ENCODE peak calls at places on chromosome 2, in seven cellular contexts. M is Karpas-422, Y is mammary epithelial cell, N is kidney, K is neural progenitor cell, F is keratinocyte, Q is adipocyte. W is an unnamed sample.
A peak's percentile ranks its signal among the peaks of the same experiment; 100 is the strongest.

GRCh38 chr2:79887747-79888374 is 375.0 kb downstream of the CTNNA2 start:
- DNase-seq in M (peak; percentile 89), Y (peak; percentile 25), N (no peak), K (peak; percentile 68), F (peak; percentile 1), Q (peak; percentile 83), W (peak; percentile 63)

GRCh38 chr2:240138275-240138984 is 2.0 kb downstream of the OTOS start:
- DNase-seq in M (no peak), Y (no peak), N (peak; percentile 42), K (no peak), F (no peak), Q (no peak), W (peak; percentile 26)

GRCh38 chr2:199833525-199833924 is 17.5 kb downstream of the FTCDNL1 start:
- DNase-seq in M (no peak), Y (no peak), N (no peak), K (no peak), F (no peak), Q (no peak), W (no peak)

GRCh38 chr2:217653240-217653639 is 349.6 kb downstream of the TNS1 start:
- DNase-seq in M (no peak), Y (peak; percentile 92), N (peak; percentile 91), K (no peak), F (peak; percentile 35), Q (peak; percentile 93), W (no peak)

GRCh38 chr2:26846334-26846863 is 1.5 kb upstream of the DPYSL5 start:
- DNase-seq in M (peak; percentile 92), Y (peak; percentile 52), N (peak; percentile 80), K (peak; percentile 95), F (no peak), Q (peak; percentile 94), W (peak; percentile 90)

GRCh38 chr2:190407662-190408537 is at the start of gene MFSD6:
- DNase-seq in M (peak; percentile 77), Y (peak; percentile 53), N (peak; percentile 86), K (peak; percentile 85), F (no peak), Q (peak; percentile 64), W (peak; percentile 79)

GRCh38 chr2:120904379-120904778 is 168.7 kb downstream of the GLI2 start:
- DNase-seq in M (no peak), Y (no peak), N (peak; percentile 43), K (no peak), F (no peak), Q (no peak), W (peak; percentile 61)

GRCh38 chr2:230895536-230896345 is 29.3 kb downstream of the GPR55 start:
- DNase-seq in M (no peak), Y (no peak), N (peak; percentile 88), K (no peak), F (no peak), Q (no peak), W (peak; percentile 31)

GRCh38 chr2:95166065-95166763 is 605 bp downstream of the ZNF2 start:
- DNase-seq in M (no peak), Y (no peak), N (no peak), K (peak; percentile 39), F (no peak), Q (no peak), W (no peak)

GRCh38 chr2:222561817-222562424 is 94.0 kb downstream of the FARSB start:
- DNase-seq in M (peak; percentile 84), Y (peak; percentile 39), N (no peak), K (peak; percentile 90), F (no peak), Q (peak; percentile 84), W (peak; percentile 89)

GRCh38 chr2:167792126-167792525 is 455.3 kb downstream of the STK39 start:
- DNase-seq in M (no peak), Y (no peak), N (no peak), K (no peak), F (no peak), Q (no peak), W (no peak)

GRCh38 chr2:101689120-101689827 is 8.2 kb upstream of the MAP4K4 start:
- DNase-seq in M (no peak), Y (no peak), N (no peak), K (no peak), F (no peak), Q (no peak), W (no peak)

GRCh38 chr2:240620149-240620731 is 5.0 kb upstream of the GPR35 start:
- DNase-seq in M (no peak), Y (no peak), N (peak; percentile 74), K (no peak), F (no peak), Q (no peak), W (peak; percentile 19)

GRCh38 chr2:214604861-214605260 is 194.0 kb downstream of the VWC2L start:
- DNase-seq in M (no peak), Y (no peak), N (no peak), K (no peak), F (no peak), Q (peak; percentile 59), W (peak; percentile 59)

GRCh38 chr2:187078297-187078696 is 229.3 kb upstream of the ZSWIM2 start:
- DNase-seq in M (no peak), Y (peak; percentile 21), N (no peak), K (no peak), F (no peak), Q (peak; percentile 53), W (no peak)

GRCh38 chr2:118634876-118635275 is 212.6 kb downstream of the EN1 start:
- DNase-seq in M (no peak), Y (no peak), N (no peak), K (no peak), F (no peak), Q (no peak), W (no peak)

GRCh38 chr2:68385232-68385906 is 20.3 kb downstream of the PLEK start:
- DNase-seq in M (peak; percentile 98), Y (no peak), N (no peak), K (peak; percentile 21), F (no peak), Q (no peak), W (no peak)

GRCh38 chr2:212330263-212330662 is 208.3 kb downstream of the ERBB4 start:
- DNase-seq in M (no peak), Y (no peak), N (peak; percentile 26), K (no peak), F (no peak), Q (no peak), W (peak; percentile 47)

DNA sequence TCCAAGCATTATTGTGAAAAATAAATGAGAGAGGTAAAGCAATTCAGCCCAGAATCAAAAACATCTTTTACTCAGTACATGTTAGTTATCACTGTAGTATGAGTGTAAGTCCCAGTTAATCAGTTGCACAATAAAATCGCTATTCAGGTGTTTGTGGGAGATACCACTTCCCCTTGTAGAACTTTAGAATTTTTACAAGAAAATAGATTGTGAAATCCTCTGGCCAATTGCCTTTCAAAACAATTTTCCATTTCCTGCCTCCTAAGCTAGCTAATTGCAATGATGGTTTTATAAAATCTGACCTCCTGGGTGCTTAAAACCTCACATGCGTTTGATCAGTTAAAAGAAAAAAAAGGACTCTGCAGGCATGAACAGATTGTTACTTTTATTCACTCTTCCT is 332.5 kb downstream of the PID1 start:
- DNase-seq in M (no peak), Y (peak; percentile 22), N (no peak), K (no peak), F (no peak), Q (peak; percentile 59), W (no peak)
- H3K9me3 ChIP-seq in M (peaks cover 7% of the 10 kb centered on the region), Y (no peaks in the 10 kb centered on the region), N (peaks cover under 1% of the 10 kb centered on the region), K (peaks cover 2% of the 10 kb centered on the region), F (no peaks in the 10 kb centered on the region), Q (peaks cover 6% of the 10 kb centered on the region), W (peaks cover 5% of the 10 kb centered on the region)

GRCh38 chr2:207141381-207141780 is 24.4 kb downstream of the KLF7 start:
- DNase-seq in M (no peak), Y (no peak), N (no peak), K (no peak), F (no peak), Q (no peak), W (no peak)
- H3K9ac ChIP-seq in M (no peak overlapping the region), Y (no peak overlapping the region), N (no peak overlapping the region), K (no peak overlapping the region), F (no peak overlapping the region), Q (peak overlapping the region; percentile 41), W (no peak overlapping the region)

GRCh38 chr2:33634261-33634910 is 35.3 kb upstream of the FAM98A start:
- DNase-seq in M (no peak), Y (no peak), N (no peak), K (no peak), F (no peak), Q (no peak), W (no peak)
- H3K4me3 ChIP-seq in M (no peak overlapping the region), Y (no peak overlapping the region), N (no peak overlapping the region), K (no peak overlapping the region), F (no peak overlapping the region), Q (no peak overlapping the region), W (no peak overlapping the region)

GRCh38 chr2:89780318-89780717 is 1088.8 kb downstream of the RPIA start:
- DNase-seq in M (no peak), Y (no peak), N (no peak), K (no peak), F (no peak), Q (no peak), W (no peak)
- H3K9me3 ChIP-seq in M (peaks cover 100% of the 10 kb centered on the region), Y (peaks cover 100% of the 10 kb centered on the region), N (peaks cover 100% of the 10 kb centered on the region), K (peaks cover 100% of the 10 kb centered on the region), F (peaks cover 23% of the 10 kb centered on the region), Q (peaks cover 99% of the 10 kb centered on the region), W (peaks cover 100% of the 10 kb centered on the region)

GRCh38 chr2:207142461-207142860 is 23.3 kb downstream of the KLF7 start:
- DNase-seq in M (peak; percentile 59), Y (no peak), N (no peak), K (no peak), F (no peak), Q (no peak), W (no peak)

GRCh38 chr2:207143131-207143473 is 22.6 kb downstream of the KLF7 start:
- DNase-seq in M (no peak), Y (no peak), N (no peak), K (no peak), F (no peak), Q (no peak), W (no peak)

GRCh38 chr2:207139551-207139950 is 26.2 kb downstream of the KLF7 start:
- DNase-seq in M (no peak), Y (no peak), N (no peak), K (no peak), F (no peak), Q (no peak), W (no peak)

GRCh38 chr2:207144191-207144795 is 21.5 kb downstream of the KLF7 start:
- DNase-seq in M (no peak), Y (no peak), N (no peak), K (no peak), F (no peak), Q (no peak), W (no peak)

GRCh38 chr2:207143474-207144190 is 22.1 kb downstream of the KLF7 start:
- DNase-seq in M (no peak), Y (no peak), N (peak; percentile 92), K (peak; percentile 47), F (no peak), Q (peak; percentile 52), W (peak; percentile 72)
- H3K9ac ChIP-seq in M (no peak overlapping the region), Y (no peak overlapping the region), N (peak overlapping the region; percentile 21), K (no peak overlapping the region), F (no peak overlapping the region), Q (peak overlapping the region; percentile 75), W (no peak overlapping the region)

GRCh38 chr2:86563650-86564061 is 413 bp upstream of the CHMP3 start:
- DNase-seq in M (no peak), Y (no peak), N (no peak), K (no peak), F (no peak), Q (no peak), W (no peak)
- H3K4me3 ChIP-seq in M (peak overlapping the region; percentile 98), Y (no peak overlapping the region), N (peak overlapping the region; percentile 81), K (peak overlapping the region; percentile 76), F (no peak overlapping the region), Q (peak overlapping the region; percentile 98), W (peak overlapping the region; percentile 86)